ENCODE peak calls at places on chromosome 17, in four cellular contexts. T is NCI-H2081, H is GM13977, N is breast epithelium. D is an unnamed sample.

GRCh38 chr17:71409137-71409536 is 711.7 kb upstream of the SOX9 start:
- DNase-seq in T (no peak), H (no peak), N (no peak), D (no peak)

GRCh38 chr17:48308591-48308990 is 121.4 kb downstream of the SKAP1 start:
- DNase-seq in T (no peak), H (no peak), N (no peak), D (no peak)

GRCh38 chr17:75032896-75033294 is 13.9 kb downstream of the ATP5PD start:
- DNase-seq in T (no peak), H (no peak), N (no peak), D (peak)

GRCh38 chr17:50347087-50347893 is 1.4 kb downstream of the XYLT2 start:
- DNase-seq in T (no peak), H (peak), N (no peak), D (no peak)

GRCh38 chr17:1720856-1721386 is 3.6 kb upstream of the WDR81 start:
- DNase-seq in T (peak), H (no peak), N (no peak), D (peak)

GRCh38 chr17:2090804-2091534 is 36.1 kb downstream of the HIC1 start:
- DNase-seq in T (no peak), H (no peak), N (no peak), D (no peak)

GRCh38 chr17:70808596-70808995 is 639.3 kb downstream of the KCNJ2 start:
- DNase-seq in T (no peak), H (peak), N (no peak), D (no peak)

GRCh38 chr17:83103200-83103937 is 24.0 kb downstream of the METRNL start:
- DNase-seq in T (peak), H (no peak), N (peak), D (peak)

GRCh38 chr17:182164-182751 is 808 bp upstream of the DOC2B start:
- DNase-seq in T (no peak), H (no peak), N (peak), D (no peak)

GRCh38 chr17:79602621-79603020 is 8.2 kb downstream of the RBFOX3 start:
- DNase-seq in T (no peak), H (no peak), N (no peak), D (no peak)

GRCh38 chr17:21345236-21345635 is 30.9 kb upstream of the KCNJ12 start:
- DNase-seq in T (no peak), H (no peak), N (no peak), D (no peak)

GRCh38 chr17:30429155-30429554 is 48.1 kb upstream of the GOSR1 start:
- DNase-seq in T (no peak), H (no peak), N (no peak), D (no peak)

GRCh38 chr17:74280093-74280513 is 6.1 kb downstream of the DNAI2 start:
- DNase-seq in T (no peak), H (peak), N (no peak), D (no peak)

GRCh38 chr17:44599298-44600175 is 42.3 kb downstream of the FZD2 start:
- DNase-seq in T (no peak), H (no peak), N (no peak), D (no peak)

GRCh38 chr17:35542990-35543389 is 5.5 kb upstream of the SLFN12L start:
- DNase-seq in T (no peak), H (no peak), N (no peak), D (no peak)

GRCh38 chr17:30921544-30922196 is at the start of gene ADAP2:
- DNase-seq in T (peak), H (peak), N (no peak), D (no peak)

GRCh38 chr17:77840156-77840555 is 118.3 kb upstream of the TNRC6C start:
- DNase-seq in T (no peak), H (no peak), N (peak), D (no peak)

GRCh38 chr17:55533611-55534010 is 22.4 kb upstream of the SMIM36 start:
- DNase-seq in T (no peak), H (no peak), N (no peak), D (no peak)

GRCh38 chr17:74276561-74277009 is 2.6 kb downstream of the DNAI2 start:
- DNase-seq in T (no peak), H (no peak), N (no peak), D (no peak)

GRCh38 chr17:66322764-66323163 is 20.4 kb downstream of the PRKCA start:
- DNase-seq in T (no peak), H (no peak), N (no peak), D (no peak)